ENCODE peak calls at places on chromosomes 12 and 14, in nine cellular contexts. One of them, this sample, is unnamed.

GRCh38 chr14:32202468-32202865 is 602 bp downstream of the RNU6-8 start:
- DNase-seq in WTC11: no peak
- DNase-seq in K562: no peak
- DNase-seq in HepG2: peak
- DNase-seq in A549: no peak
- DNase-seq in HCT116: no peak
- DNase-seq in GM12878: no peak
- DNase-seq in endothelial cell of umbilical vein: peak
- DNase-seq in SK-N-SH: peak
- DNase-seq in this sample: peak

GRCh38 chr12:45703942-45704341 is 25.6 kb upstream of the ARID2 start:
- DNase-seq in K562: no peak
- DNase-seq in HCT116: no peak
- DNase-seq in HepG2: no peak
- DNase-seq in endothelial cell of umbilical vein: no peak
- DNase-seq in GM12878: no peak
- DNase-seq in A549: no peak
- DNase-seq in SK-N-SH: no peak
- DNase-seq in WTC11: no peak
- DNase-seq in this sample: no peak

GRCh38 chr12:131938082-131938481 is 9.0 kb downstream of the PUS1 start:
- DNase-seq in A549: no peak
- DNase-seq in endothelial cell of umbilical vein: no peak
- DNase-seq in WTC11: no peak
- DNase-seq in HCT116: no peak
- DNase-seq in HepG2: no peak
- DNase-seq in SK-N-SH: no peak
- DNase-seq in K562: no peak
- DNase-seq in GM12878: no peak
- DNase-seq in this sample: no peak

GRCh38 chr14:100888789-100889315 is 14.7 kb downstream of the RTL1 start:
- DNase-seq in K562: no peak
- DNase-seq in SK-N-SH: no peak
- DNase-seq in GM12878: no peak
- DNase-seq in HCT116: no peak
- DNase-seq in WTC11: no peak
- DNase-seq in endothelial cell of umbilical vein: no peak
- DNase-seq in HepG2: no peak
- DNase-seq in A549: no peak
- DNase-seq in this sample: no peak

GRCh38 chr12:111435661-111436201 is 30.0 kb downstream of the SH2B3 start:
- DNase-seq in HCT116: no peak
- DNase-seq in endothelial cell of umbilical vein: no peak
- DNase-seq in WTC11: no peak
- DNase-seq in HepG2: no peak
- DNase-seq in GM12878: no peak
- DNase-seq in K562: no peak
- DNase-seq in SK-N-SH: no peak
- DNase-seq in A549: no peak
- DNase-seq in this sample: peak

GRCh38 chr12:13784504-13784903 is 196.9 kb downstream of the GRIN2B start:
- DNase-seq in WTC11: no peak
- DNase-seq in HCT116: no peak
- DNase-seq in HepG2: no peak
- DNase-seq in A549: no peak
- DNase-seq in K562: no peak
- DNase-seq in GM12878: no peak
- DNase-seq in endothelial cell of umbilical vein: no peak
- DNase-seq in SK-N-SH: no peak
- DNase-seq in this sample: peak

GRCh38 chr12:58803893-58804292 is 116.4 kb downstream of the LRIG3 start:
- DNase-seq in A549: no peak
- DNase-seq in HCT116: no peak
- DNase-seq in HepG2: no peak
- DNase-seq in endothelial cell of umbilical vein: no peak
- DNase-seq in K562: no peak
- DNase-seq in WTC11: no peak
- DNase-seq in SK-N-SH: no peak
- DNase-seq in GM12878: no peak
- DNase-seq in this sample: peak

GRCh38 chr12:124917841-124918621 is 3.6 kb upstream of the UBC start:
- DNase-seq in SK-N-SH: no peak
- DNase-seq in GM12878: no peak
- DNase-seq in A549: no peak
- DNase-seq in endothelial cell of umbilical vein: no peak
- DNase-seq in HepG2: peak
- DNase-seq in WTC11: no peak
- DNase-seq in HCT116: no peak
- DNase-seq in K562: no peak
- DNase-seq in this sample: peak

GRCh38 chr12:120972870-120973543 is 5.3 kb upstream of the HNF1A start:
- DNase-seq in K562: no peak
- DNase-seq in SK-N-SH: no peak
- DNase-seq in WTC11: peak
- DNase-seq in HepG2: peak
- DNase-seq in endothelial cell of umbilical vein: no peak
- DNase-seq in A549: no peak
- DNase-seq in GM12878: no peak
- DNase-seq in HCT116: no peak
- DNase-seq in this sample: no peak

GRCh38 chr12:64221656-64222010 is 463 bp downstream of the KICS2 start:
- DNase-seq in SK-N-SH: peak
- DNase-seq in HCT116: peak
- DNase-seq in endothelial cell of umbilical vein: peak
- DNase-seq in WTC11: peak
- DNase-seq in HepG2: peak
- DNase-seq in A549: peak
- DNase-seq in K562: peak
- DNase-seq in GM12878: peak
- DNase-seq in this sample: peak
- TF ChIP-seq MAX in SK-N-SH: no peak
- TF ChIP-seq MAX in HCT116: no peak
- TF ChIP-seq MAX in endothelial cell of umbilical vein: no peak
- TF ChIP-seq MAX in WTC11: no peak
- TF ChIP-seq MAX in HepG2: no peak
- TF ChIP-seq MAX in A549: no peak
- TF ChIP-seq MAX in K562: no peak
- TF ChIP-seq MAX in GM12878: no peak
- TF ChIP-seq MAX in this sample: peak

GRCh38 chr12:4855121-4855924 is 54.4 kb upstream of the KCNA1 start:
- DNase-seq in HepG2: peak
- DNase-seq in GM12878: peak
- DNase-seq in endothelial cell of umbilical vein: peak
- DNase-seq in SK-N-SH: peak
- DNase-seq in A549: peak
- DNase-seq in WTC11: peak
- DNase-seq in HCT116: peak
- DNase-seq in K562: peak
- DNase-seq in this sample: peak
- TF ChIP-seq MAX in HepG2: no peak
- TF ChIP-seq MAX in GM12878: no peak
- TF ChIP-seq MAX in endothelial cell of umbilical vein: no peak
- TF ChIP-seq MAX in SK-N-SH: no peak
- TF ChIP-seq MAX in A549: no peak
- TF ChIP-seq MAX in WTC11: no peak
- TF ChIP-seq MAX in HCT116: no peak
- TF ChIP-seq MAX in K562: no peak
- TF ChIP-seq MAX in this sample: peak

GRCh38 chr14:26281280-26281998 is 316.4 kb downstream of the NOVA1 start:
- DNase-seq in endothelial cell of umbilical vein: no peak
- DNase-seq in A549: peak
- DNase-seq in K562: peak
- DNase-seq in HepG2: peak
- DNase-seq in HCT116: no peak
- DNase-seq in WTC11: no peak
- DNase-seq in SK-N-SH: no peak
- DNase-seq in GM12878: no peak
- DNase-seq in this sample: peak
- TF ChIP-seq MAX in endothelial cell of umbilical vein: no peak
- TF ChIP-seq MAX in A549: no peak
- TF ChIP-seq MAX in K562: no peak
- TF ChIP-seq MAX in HepG2: no peak
- TF ChIP-seq MAX in HCT116: no peak
- TF ChIP-seq MAX in WTC11: no peak
- TF ChIP-seq MAX in SK-N-SH: no peak
- TF ChIP-seq MAX in GM12878: no peak
- TF ChIP-seq MAX in this sample: no peak

GRCh38 chr14:91354221-91354916 is 63.3 kb downstream of the CCDC88C start:
- DNase-seq in HCT116: no peak
- DNase-seq in GM12878: no peak
- DNase-seq in SK-N-SH: no peak
- DNase-seq in K562: no peak
- DNase-seq in HepG2: no peak
- DNase-seq in WTC11: no peak
- DNase-seq in endothelial cell of umbilical vein: no peak
- DNase-seq in A549: no peak
- DNase-seq in this sample: no peak
- TF ChIP-seq MAX in HCT116: no peak
- TF ChIP-seq MAX in GM12878: no peak
- TF ChIP-seq MAX in SK-N-SH: no peak
- TF ChIP-seq MAX in K562: no peak
- TF ChIP-seq MAX in HepG2: no peak
- TF ChIP-seq MAX in WTC11: no peak
- TF ChIP-seq MAX in endothelial cell of umbilical vein: no peak
- TF ChIP-seq MAX in A549: no peak
- TF ChIP-seq MAX in this sample: no peak

GRCh38 chr12:117109943-117110342 is 10.7 kb upstream of the TESC start:
- DNase-seq in HepG2: no peak
- DNase-seq in WTC11: no peak
- DNase-seq in SK-N-SH: no peak
- DNase-seq in endothelial cell of umbilical vein: no peak
- DNase-seq in HCT116: no peak
- DNase-seq in GM12878: no peak
- DNase-seq in K562: no peak
- DNase-seq in A549: no peak
- DNase-seq in this sample: no peak

GRCh38 chr12:117100851-117101673 is 1.8 kb upstream of the TESC start:
- DNase-seq in WTC11: no peak
- DNase-seq in A549: no peak
- DNase-seq in SK-N-SH: no peak
- DNase-seq in K562: no peak
- DNase-seq in HCT116: no peak
- DNase-seq in endothelial cell of umbilical vein: no peak
- DNase-seq in GM12878: no peak
- DNase-seq in HepG2: no peak
- DNase-seq in this sample: peak

GRCh38 chr12:117101953-117102833 is 3.0 kb upstream of the TESC start:
- DNase-seq in WTC11: no peak
- DNase-seq in HepG2: no peak
- DNase-seq in HCT116: no peak
- DNase-seq in GM12878: no peak
- DNase-seq in K562: no peak
- DNase-seq in SK-N-SH: no peak
- DNase-seq in A549: no peak
- DNase-seq in endothelial cell of umbilical vein: no peak
- DNase-seq in this sample: no peak

GRCh38 chr12:117100251-117100650 is 1.0 kb upstream of the TESC start:
- DNase-seq in HCT116: peak
- DNase-seq in HepG2: no peak
- DNase-seq in endothelial cell of umbilical vein: no peak
- DNase-seq in WTC11: peak
- DNase-seq in A549: peak
- DNase-seq in GM12878: no peak
- DNase-seq in K562: peak
- DNase-seq in SK-N-SH: peak
- DNase-seq in this sample: peak

DNA sequence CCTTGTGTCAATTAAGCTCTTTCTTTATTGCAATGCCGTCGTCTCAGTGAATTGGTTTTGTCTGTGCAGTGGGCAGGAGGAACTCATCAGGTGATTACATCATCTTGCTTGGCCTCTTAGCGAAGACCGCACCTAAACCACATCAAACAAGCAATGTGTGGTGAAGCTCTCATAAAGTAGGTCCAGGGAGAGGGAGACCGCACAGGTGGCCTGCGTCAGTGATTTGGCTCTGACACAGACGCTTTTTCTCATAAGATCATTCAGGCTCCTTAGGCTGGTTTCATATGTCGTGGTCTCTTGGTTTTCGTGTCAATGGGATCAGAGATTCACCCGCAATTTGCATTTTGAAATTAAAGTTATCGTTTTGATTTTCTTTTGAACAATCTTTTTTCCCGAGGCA is 6.7 kb upstream of the TESC start:
- DNase-seq in SK-N-SH: no peak
- DNase-seq in GM12878: peak
- DNase-seq in endothelial cell of umbilical vein: no peak
- DNase-seq in A549: no peak
- DNase-seq in K562: no peak
- DNase-seq in WTC11: no peak
- DNase-seq in HepG2: peak
- DNase-seq in HCT116: peak
- DNase-seq in this sample: no peak
- TF ChIP-seq MAX in SK-N-SH: no peak
- TF ChIP-seq MAX in GM12878: no peak
- TF ChIP-seq MAX in endothelial cell of umbilical vein: no peak
- TF ChIP-seq MAX in A549: no peak
- TF ChIP-seq MAX in K562: no peak
- TF ChIP-seq MAX in WTC11: no peak
- TF ChIP-seq MAX in HepG2: no peak
- TF ChIP-seq MAX in HCT116: peak
- TF ChIP-seq MAX in this sample: no peak

GRCh38 chr12:50458606-50459005 is 46.2 kb upstream of the DIP2B start:
- DNase-seq in HepG2: no peak
- DNase-seq in SK-N-SH: no peak
- DNase-seq in K562: no peak
- DNase-seq in HCT116: no peak
- DNase-seq in WTC11: no peak
- DNase-seq in GM12878: no peak
- DNase-seq in A549: no peak
- DNase-seq in endothelial cell of umbilical vein: no peak
- DNase-seq in this sample: no peak
- TF ChIP-seq MAX in HepG2: no peak
- TF ChIP-seq MAX in SK-N-SH: no peak
- TF ChIP-seq MAX in K562: no peak
- TF ChIP-seq MAX in HCT116: no peak
- TF ChIP-seq MAX in WTC11: no peak
- TF ChIP-seq MAX in GM12878: no peak
- TF ChIP-seq MAX in A549: no peak
- TF ChIP-seq MAX in endothelial cell of umbilical vein: no peak
- TF ChIP-seq MAX in this sample: no peak

This sample was measured in NB4.